ENCODE peak calls at places on chromosomes 1 and 21, in six cellular contexts. N, P, X, V, S and Y are unnamed samples.

GRCh38 chr1:9589144-9589718 is 520 bp downstream of the TMEM201 start:
- DNase-seq in N (no peak), P (peak; percentile 84), X (no peak), V (peak; percentile 48), S (peak; percentile 44), Y (peak; percentile 28)

GRCh38 chr1:7538033-7538432 is 233.1 kb upstream of the VAMP3 start:
- DNase-seq in N (no peak), P (peak; percentile 24), X (no peak), V (peak; percentile 20), S (peak; percentile 36), Y (no peak)

GRCh38 chr1:56710646-56711045 is 65.5 kb downstream of the PRKAA2 start:
- DNase-seq in N (no peak), P (no peak), X (no peak), V (peak; percentile 48), S (peak; percentile 47), Y (no peak)

GRCh38 chr1:229268505-229268904 is 2.4 kb upstream of the RAB4A start:
- DNase-seq in N (no peak), P (no peak), X (no peak), V (no peak), S (no peak), Y (no peak)

GRCh38 chr21:41359289-41359688 is 2.5 kb upstream of the MX2 start:
- DNase-seq in N (no peak), P (peak; percentile 74), X (no peak), V (no peak), S (no peak), Y (peak; percentile 21)

GRCh38 chr1:197808843-197809242 is 33.6 kb upstream of the DENND1B start:
- DNase-seq in N (no peak), P (no peak), X (no peak), V (no peak), S (no peak), Y (no peak)

GRCh38 chr1:114195819-114196218 is 42.1 kb upstream of the SYT6 start:
- DNase-seq in N (no peak), P (no peak), X (no peak), V (no peak), S (no peak), Y (no peak)

GRCh38 chr1:182206628-182207239 is 145.2 kb upstream of the ZNF648 start:
- DNase-seq in N (peak; percentile 74), P (no peak), X (peak; percentile 42), V (peak; percentile 46), S (no peak), Y (no peak)

GRCh38 chr1:34825455-34826081 is 32.8 kb downstream of the GJA4 start:
- DNase-seq in N (no peak), P (no peak), X (no peak), V (no peak), S (peak; percentile 97), Y (peak; percentile 28)

GRCh38 chr1:61368876-61369275 is 286.5 kb downstream of the NFIA start:
- DNase-seq in N (no peak), P (no peak), X (no peak), V (no peak), S (no peak), Y (no peak)

GRCh38 chr1:218344814-218345672 is at the start of gene TGFB2:
- DNase-seq in N (peak; percentile 22), P (no peak), X (peak; percentile 51), V (peak; percentile 87), S (peak; percentile 93), Y (no peak)

DNA sequence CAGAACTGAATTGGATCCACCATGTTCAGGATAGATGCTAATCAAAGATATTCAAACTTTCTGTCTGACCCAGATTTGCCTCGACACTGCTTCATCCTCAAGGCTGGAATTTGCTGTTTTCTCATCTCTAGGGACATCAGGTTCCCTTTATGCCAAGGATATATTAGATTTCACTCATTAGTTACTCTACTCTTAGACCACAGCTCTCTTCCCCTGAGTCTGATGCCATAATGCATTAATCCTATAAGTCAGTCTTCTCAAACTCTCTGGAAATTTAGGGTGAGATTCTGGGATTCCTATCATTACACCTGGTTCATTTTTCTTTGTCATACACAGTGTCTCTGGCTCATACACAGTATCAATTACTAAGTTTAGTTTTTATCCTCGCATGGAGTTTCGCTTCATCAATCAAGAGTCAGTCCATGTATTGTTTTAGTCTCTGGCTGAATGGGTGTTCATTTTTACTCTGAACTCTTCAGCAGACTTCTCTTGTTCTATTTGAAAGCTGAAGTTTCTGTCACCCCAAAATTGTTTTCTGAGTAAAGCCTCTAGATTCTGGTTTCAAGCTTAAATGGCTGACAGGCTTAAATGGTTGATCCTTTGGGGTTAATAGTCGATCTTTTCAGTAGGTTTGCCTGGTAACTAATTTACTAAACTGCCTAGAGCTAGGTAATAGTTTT is 9.3 kb upstream of the DCAF6 start:
- DNase-seq in N (no peak), P (no peak), X (no peak), V (no peak), S (no peak), Y (no peak)
- H3K4me1 ChIP-seq in N (peaks cover 1% of the 10 kb centered on the region), P (peaks cover 12% of the 10 kb centered on the region), X (peaks cover 53% of the 10 kb centered on the region), V (peaks cover 3% of the 10 kb centered on the region), S (peaks cover 5% of the 10 kb centered on the region), Y (peaks cover 2% of the 10 kb centered on the region)

GRCh38 chr1:66533804-66534745 is at the start of gene SGIP1:
- DNase-seq in N (peak; percentile 23), P (no peak), X (peak; percentile 77), V (peak; percentile 78), S (peak; percentile 88), Y (no peak)
- H3K4me3 ChIP-seq in N (peak within 1 kb of the TSS; percentile 56), P (peak within 1 kb of the TSS; percentile 28), X (peak within 1 kb of the TSS; percentile 53), V (peak within 1 kb of the TSS; percentile 46), S (peak within 1 kb of the TSS; percentile 47), Y (peak within 1 kb of the TSS; percentile 22)

DNA sequence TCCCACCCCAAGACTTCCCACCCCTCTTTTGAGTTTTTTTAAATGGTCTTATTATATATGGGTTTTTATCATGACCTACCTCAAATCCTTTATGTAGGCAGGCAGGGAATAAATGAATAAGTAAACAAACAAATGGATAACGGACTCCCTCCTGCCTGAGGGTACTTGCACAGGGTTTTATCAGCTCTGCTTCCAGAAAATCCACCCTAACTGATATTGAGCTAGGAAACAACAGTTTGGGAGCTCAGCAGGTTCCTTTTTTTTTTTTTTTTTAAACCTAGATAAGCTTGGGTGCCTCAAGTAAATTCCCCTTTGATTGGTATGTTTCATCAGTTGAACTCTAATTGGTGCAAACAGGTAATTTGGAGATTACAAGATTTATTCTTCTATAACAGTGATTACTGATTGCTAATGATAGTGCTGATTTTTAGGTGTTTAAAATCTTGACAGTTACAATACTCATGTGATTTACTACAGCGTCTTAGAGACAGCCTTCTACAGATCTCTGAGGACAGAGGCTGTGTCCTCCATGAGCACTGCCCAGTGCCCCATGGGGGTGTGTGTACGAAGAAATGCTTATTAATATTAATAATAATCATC is 347.4 kb downstream of the RRAGC start:
- DNase-seq in N (no peak), P (no peak), X (no peak), V (no peak), S (no peak), Y (no peak)
- H3K4me1 ChIP-seq in N (no peaks in the 10 kb centered on the region), P (peaks cover 13% of the 10 kb centered on the region), X (no peaks in the 10 kb centered on the region), V (peaks cover 12% of the 10 kb centered on the region), S (no peaks in the 10 kb centered on the region), Y (peaks cover 4% of the 10 kb centered on the region)

GRCh38 chr1:169529068-169529642 is 43.4 kb upstream of the SLC19A2 start:
- DNase-seq in N (no peak), P (no peak), X (no peak), V (peak; percentile 28), S (no peak), Y (peak; percentile 86)

GRCh38 chr1:169526120-169526832 is 40.5 kb upstream of the SLC19A2 start:
- DNase-seq in N (no peak), P (no peak), X (no peak), V (no peak), S (no peak), Y (no peak)

GRCh38 chr1:169528214-169529067 is 42.7 kb upstream of the SLC19A2 start:
- DNase-seq in N (no peak), P (no peak), X (no peak), V (no peak), S (no peak), Y (no peak)

GRCh38 chr1:169526998-169527397 is 41.3 kb upstream of the SLC19A2 start:
- DNase-seq in N (no peak), P (no peak), X (no peak), V (no peak), S (no peak), Y (no peak)

GRCh38 chr1:169527461-169528213 is 41.9 kb upstream of the SLC19A2 start:
- DNase-seq in N (no peak), P (no peak), X (no peak), V (peak; percentile 61), S (no peak), Y (no peak)
- H3K4me3 ChIP-seq in N (no peak overlapping the region), P (no peak overlapping the region), X (no peak overlapping the region), V (no peak overlapping the region), S (no peak overlapping the region), Y (no peak overlapping the region)